ENCODE peak calls at places on chromosomes 13 and 19, in five cellular contexts. B, M, K, E and O are unnamed samples. For H3K4me1, the result is how much of the 10 kb centered on the place peaks cover.

GRCh38 chr19:3047307-3048189 is 14.7 kb downstream of the TLE5 start:
- DNase-seq in B (peak), M (peak), K (peak), E (peak), O (no peak)

GRCh38 chr13:32261567-32261966 is 53.6 kb downstream of the ZAR1L start:
- DNase-seq in B (peak), M (peak), K (no peak), E (no peak), O (no peak)

GRCh38 chr13:52109096-52109495 is 19.8 kb downstream of the NEK5 start:
- DNase-seq in B (no peak), M (no peak), K (no peak), E (no peak), O (no peak)

GRCh38 chr13:52048516-52048915 is 24.0 kb downstream of the UTP14C start:
- DNase-seq in B (no peak), M (no peak), K (no peak), E (no peak), O (no peak)

GRCh38 chr19:14114854-14115253 is 2.7 kb downstream of the PRKACA start:
- DNase-seq in B (peak), M (no peak), K (peak), E (peak), O (peak)

GRCh38 chr13:57865600-57866294 is 234.2 kb downstream of the PCDH17 start:
- DNase-seq in B (no peak), M (no peak), K (no peak), E (no peak), O (no peak)

GRCh38 chr13:40402931-40403412 is 263.5 kb downstream of the FOXO1 start:
- DNase-seq in B (no peak), M (no peak), K (no peak), E (no peak), O (no peak)

GRCh38 chr19:2491130-2491801 is 15.3 kb downstream of the GADD45B start:
- DNase-seq in B (peak), M (no peak), K (no peak), E (peak), O (no peak)

GRCh38 chr19:50449236-50449899 is 16.7 kb downstream of the MYBPC2 start:
- DNase-seq in B (no peak), M (no peak), K (no peak), E (no peak), O (no peak)
- H3K27ac ChIP-seq in B (no peak), M (no peak), K (no peak), E (no peak), O (no peak)

DNA sequence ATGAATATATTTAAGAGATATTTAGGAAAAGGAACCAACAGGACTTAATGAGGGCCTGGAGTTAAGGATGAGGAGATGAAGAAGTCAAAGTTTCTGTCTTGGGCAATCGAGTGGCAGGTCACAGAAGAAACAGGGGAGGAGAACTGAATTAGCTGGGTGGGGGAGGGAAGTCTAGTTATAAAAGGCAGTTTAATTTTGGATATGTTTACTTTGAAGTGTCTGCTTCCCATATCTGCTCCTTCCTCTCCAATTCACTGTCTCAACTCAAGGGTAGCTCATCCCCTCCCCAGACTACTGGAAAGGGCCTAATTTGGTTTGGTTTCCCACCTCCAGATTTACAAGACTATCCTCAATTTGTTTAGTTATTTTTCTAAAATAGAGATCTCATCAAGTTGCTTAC is 195.9 kb downstream of the VWA8 start:
- DNase-seq in B (no peak), M (no peak), K (no peak), E (no peak), O (no peak)
- H3K4me3 ChIP-seq in B (no peak), M (no peak), K (no peak), E (no peak), O (no peak)

DNA sequence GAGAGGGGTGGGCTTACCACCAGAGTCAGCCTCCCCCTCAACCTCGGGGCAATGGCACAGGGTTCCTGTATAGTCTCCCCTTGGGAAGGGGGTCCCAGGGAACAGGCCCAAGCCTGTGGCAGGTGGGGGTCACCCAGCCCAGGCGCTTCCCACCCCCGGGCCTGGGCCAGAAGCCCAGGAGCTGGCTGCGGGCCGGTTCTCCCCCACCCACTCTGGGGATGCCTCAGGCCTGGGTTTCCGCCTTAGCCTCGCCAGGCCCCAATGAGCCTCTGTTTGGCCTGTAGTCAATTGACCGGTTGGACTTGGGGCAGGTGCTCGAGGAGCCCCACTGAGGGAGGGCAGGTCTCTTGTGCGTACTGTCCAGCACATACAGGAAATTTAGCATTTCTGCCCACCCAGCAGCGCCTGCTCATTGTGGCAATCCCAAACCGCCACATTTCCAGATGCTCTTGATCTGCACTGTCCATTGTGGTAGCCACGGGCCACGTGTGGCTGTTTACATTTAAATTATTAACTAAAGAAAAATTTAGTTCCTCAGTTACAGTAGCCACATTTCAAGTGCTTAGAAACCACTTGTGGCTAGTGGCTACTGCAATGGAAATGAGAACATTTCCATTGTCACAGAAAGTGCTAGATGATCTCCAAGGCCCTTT is 9.9 kb downstream of the LYL1 start:
- DNase-seq in B (no peak), M (no peak), K (no peak), E (no peak), O (no peak)
- H3K4me1 ChIP-seq in B (under half), M (half or more), K (under half), E (half or more), O (under half)

DNA sequence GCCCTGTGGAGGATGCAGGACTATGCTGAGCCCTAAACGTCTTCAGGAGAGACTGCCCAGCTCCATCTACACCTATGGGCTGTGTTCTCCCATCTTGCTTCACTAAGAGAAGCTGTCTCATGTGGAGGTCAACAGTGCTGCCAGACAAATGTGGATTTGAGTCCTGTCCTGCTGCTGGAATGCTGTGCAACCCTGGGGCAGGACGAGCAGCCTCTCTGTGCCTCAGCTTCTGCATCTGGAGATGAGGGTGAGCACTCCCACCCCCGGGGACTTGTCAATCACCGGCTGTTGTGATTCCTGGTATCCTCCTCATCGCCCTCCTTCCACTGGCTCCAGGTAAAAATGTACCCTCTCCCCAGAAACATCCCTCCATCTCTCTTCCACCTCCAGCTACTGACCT is 16.3 kb downstream of the EPS15L1 start:
- DNase-seq in B (no peak), M (no peak), K (no peak), E (no peak), O (no peak)
- H3K27ac ChIP-seq in B (peak), M (no peak), K (no peak), E (no peak), O (no peak)